ENCODE peak calls at places on chromosomes 13 and 19, in seven cellular contexts. One of them, this sample, is unnamed.
A peak's percentile ranks its signal among the peaks of the same experiment; 100 is the strongest.

GRCh38 chr13:101065314-101065713 is 351.0 kb downstream of the NALCN start:
- DNase-seq in NCI-H1436: no peak
- DNase-seq in Caki2: no peak
- DNase-seq in stimulated activated naive CD8-positive, alpha-beta T cell treated with anti-CD3 and anti-CD28 coated beads, Interleukin-15, Interleukin-2, amounts not matched to agents 100 U/mL and 50 U/mL, for 24 hours: no peak
- DNase-seq in HCT116: no peak
- DNase-seq in cardiac muscle cell: no peak
- DNase-seq in activated CD4-positive, alpha-beta T cell treated with anti-CD3 and anti-CD28 coated beads, Interleukin-2, amount 10 ng/mL, durations not matched to agents 24 days and 14 days: no peak
- DNase-seq in this sample: no peak

GRCh38 chr19:46408611-46409039 is 4.7 kb downstream of the CCDC8 start:
- DNase-seq in NCI-H1436: no peak
- DNase-seq in stimulated activated naive CD8-positive, alpha-beta T cell treated with anti-CD3 and anti-CD28 coated beads, Interleukin-15, Interleukin-2, amounts not matched to agents 100 U/mL and 50 U/mL, for 24 hours: no peak
- DNase-seq in cardiac muscle cell: peak; percentile 73
- DNase-seq in activated CD4-positive, alpha-beta T cell treated with anti-CD3 and anti-CD28 coated beads, Interleukin-2, amount 10 ng/mL, durations not matched to agents 24 days and 14 days: no peak
- DNase-seq in HCT116: no peak
- DNase-seq in Caki2: no peak
- DNase-seq in this sample: no peak

GRCh38 chr19:45467115-45467455 is 711 bp upstream of the FOSB start:
- DNase-seq in HCT116: no peak
- DNase-seq in activated CD4-positive, alpha-beta T cell treated with anti-CD3 and anti-CD28 coated beads, Interleukin-2, amount 10 ng/mL, durations not matched to agents 24 days and 14 days: no peak
- DNase-seq in stimulated activated naive CD8-positive, alpha-beta T cell treated with anti-CD3 and anti-CD28 coated beads, Interleukin-15, Interleukin-2, amounts not matched to agents 100 U/mL and 50 U/mL, for 24 hours: no peak
- DNase-seq in NCI-H1436: no peak
- DNase-seq in Caki2: no peak
- DNase-seq in cardiac muscle cell: no peak
- DNase-seq in this sample: no peak

GRCh38 chr13:41216160-41216559 is 21.8 kb upstream of the KBTBD7 start:
- DNase-seq in activated CD4-positive, alpha-beta T cell treated with anti-CD3 and anti-CD28 coated beads, Interleukin-2, amount 10 ng/mL, durations not matched to agents 24 days and 14 days: no peak
- DNase-seq in cardiac muscle cell: no peak
- DNase-seq in HCT116: no peak
- DNase-seq in Caki2: no peak
- DNase-seq in NCI-H1436: no peak
- DNase-seq in stimulated activated naive CD8-positive, alpha-beta T cell treated with anti-CD3 and anti-CD28 coated beads, Interleukin-15, Interleukin-2, amounts not matched to agents 100 U/mL and 50 U/mL, for 24 hours: no peak
- DNase-seq in this sample: no peak

GRCh38 chr19:30311911-30312310 is 60.3 kb upstream of the ZNF536 start:
- DNase-seq in activated CD4-positive, alpha-beta T cell treated with anti-CD3 and anti-CD28 coated beads, Interleukin-2, amount 10 ng/mL, durations not matched to agents 24 days and 14 days: no peak
- DNase-seq in NCI-H1436: no peak
- DNase-seq in stimulated activated naive CD8-positive, alpha-beta T cell treated with anti-CD3 and anti-CD28 coated beads, Interleukin-15, Interleukin-2, amounts not matched to agents 100 U/mL and 50 U/mL, for 24 hours: no peak
- DNase-seq in HCT116: no peak
- DNase-seq in Caki2: no peak
- DNase-seq in cardiac muscle cell: no peak
- DNase-seq in this sample: no peak

GRCh38 chr13:97567510-97568243 is 133.7 kb downstream of the RAP2A start:
- DNase-seq in HCT116: peak; percentile 40
- DNase-seq in cardiac muscle cell: no peak
- DNase-seq in Caki2: peak; percentile 3
- DNase-seq in activated CD4-positive, alpha-beta T cell treated with anti-CD3 and anti-CD28 coated beads, Interleukin-2, amount 10 ng/mL, durations not matched to agents 24 days and 14 days: no peak
- DNase-seq in stimulated activated naive CD8-positive, alpha-beta T cell treated with anti-CD3 and anti-CD28 coated beads, Interleukin-15, Interleukin-2, amounts not matched to agents 100 U/mL and 50 U/mL, for 24 hours: no peak
- DNase-seq in NCI-H1436: no peak
- DNase-seq in this sample: no peak

GRCh38 chr13:111129465-111130110 is 14.5 kb downstream of the ARHGEF7 start:
- DNase-seq in HCT116: no peak
- DNase-seq in cardiac muscle cell: no peak
- DNase-seq in stimulated activated naive CD8-positive, alpha-beta T cell treated with anti-CD3 and anti-CD28 coated beads, Interleukin-15, Interleukin-2, amounts not matched to agents 100 U/mL and 50 U/mL, for 24 hours: no peak
- DNase-seq in Caki2: no peak
- DNase-seq in activated CD4-positive, alpha-beta T cell treated with anti-CD3 and anti-CD28 coated beads, Interleukin-2, amount 10 ng/mL, durations not matched to agents 24 days and 14 days: no peak
- DNase-seq in NCI-H1436: no peak
- DNase-seq in this sample: no peak

GRCh38 chr13:36706755-36707154 is 32.9 kb downstream of the SERTM1 start:
- DNase-seq in activated CD4-positive, alpha-beta T cell treated with anti-CD3 and anti-CD28 coated beads, Interleukin-2, amount 10 ng/mL, durations not matched to agents 24 days and 14 days: no peak
- DNase-seq in Caki2: peak; percentile 41
- DNase-seq in cardiac muscle cell: no peak
- DNase-seq in stimulated activated naive CD8-positive, alpha-beta T cell treated with anti-CD3 and anti-CD28 coated beads, Interleukin-15, Interleukin-2, amounts not matched to agents 100 U/mL and 50 U/mL, for 24 hours: no peak
- DNase-seq in NCI-H1436: no peak
- DNase-seq in HCT116: no peak
- DNase-seq in this sample: no peak

GRCh38 chr19:19385900-19386339 is 19.6 kb upstream of the GATAD2A start:
- DNase-seq in NCI-H1436: no peak
- DNase-seq in Caki2: no peak
- DNase-seq in HCT116: no peak
- DNase-seq in activated CD4-positive, alpha-beta T cell treated with anti-CD3 and anti-CD28 coated beads, Interleukin-2, amount 10 ng/mL, durations not matched to agents 24 days and 14 days: no peak
- DNase-seq in cardiac muscle cell: peak; percentile 82
- DNase-seq in stimulated activated naive CD8-positive, alpha-beta T cell treated with anti-CD3 and anti-CD28 coated beads, Interleukin-15, Interleukin-2, amounts not matched to agents 100 U/mL and 50 U/mL, for 24 hours: peak; percentile 67
- DNase-seq in this sample: no peak

GRCh38 chr19:49443366-49444099 is 2.2 kb upstream of the SLC17A7 start:
- DNase-seq in stimulated activated naive CD8-positive, alpha-beta T cell treated with anti-CD3 and anti-CD28 coated beads, Interleukin-15, Interleukin-2, amounts not matched to agents 100 U/mL and 50 U/mL, for 24 hours: peak; percentile 95
- DNase-seq in activated CD4-positive, alpha-beta T cell treated with anti-CD3 and anti-CD28 coated beads, Interleukin-2, amount 10 ng/mL, durations not matched to agents 24 days and 14 days: peak; percentile 98
- DNase-seq in HCT116: peak; percentile 87
- DNase-seq in Caki2: peak; percentile 97
- DNase-seq in cardiac muscle cell: peak; percentile 97
- DNase-seq in NCI-H1436: peak; percentile 98
- DNase-seq in this sample: peak; percentile 84

GRCh38 chr13:25771641-25772478 is 280.0 kb downstream of the SHISA2 start:
- DNase-seq in activated CD4-positive, alpha-beta T cell treated with anti-CD3 and anti-CD28 coated beads, Interleukin-2, amount 10 ng/mL, durations not matched to agents 24 days and 14 days: no peak
- DNase-seq in stimulated activated naive CD8-positive, alpha-beta T cell treated with anti-CD3 and anti-CD28 coated beads, Interleukin-15, Interleukin-2, amounts not matched to agents 100 U/mL and 50 U/mL, for 24 hours: no peak
- DNase-seq in HCT116: no peak
- DNase-seq in Caki2: peak; percentile 20
- DNase-seq in NCI-H1436: no peak
- DNase-seq in cardiac muscle cell: no peak
- DNase-seq in this sample: no peak

GRCh38 chr19:47699360-47699917 is 13.8 kb upstream of the EHD2 start:
- DNase-seq in activated CD4-positive, alpha-beta T cell treated with anti-CD3 and anti-CD28 coated beads, Interleukin-2, amount 10 ng/mL, durations not matched to agents 24 days and 14 days: peak; percentile 86
- DNase-seq in stimulated activated naive CD8-positive, alpha-beta T cell treated with anti-CD3 and anti-CD28 coated beads, Interleukin-15, Interleukin-2, amounts not matched to agents 100 U/mL and 50 U/mL, for 24 hours: peak; percentile 73
- DNase-seq in HCT116: no peak
- DNase-seq in cardiac muscle cell: peak; percentile 60
- DNase-seq in Caki2: peak; percentile 44
- DNase-seq in NCI-H1436: peak; percentile 28
- DNase-seq in this sample: no peak

GRCh38 chr13:61276401-61276800 is 139.2 kb downstream of the PCDH20 start:
- DNase-seq in activated CD4-positive, alpha-beta T cell treated with anti-CD3 and anti-CD28 coated beads, Interleukin-2, amount 10 ng/mL, durations not matched to agents 24 days and 14 days: no peak
- DNase-seq in Caki2: peak; percentile 61
- DNase-seq in NCI-H1436: no peak
- DNase-seq in stimulated activated naive CD8-positive, alpha-beta T cell treated with anti-CD3 and anti-CD28 coated beads, Interleukin-15, Interleukin-2, amounts not matched to agents 100 U/mL and 50 U/mL, for 24 hours: no peak
- DNase-seq in cardiac muscle cell: no peak
- DNase-seq in HCT116: no peak
- DNase-seq in this sample: no peak

GRCh38 chr13:33224686-33225085 is 60.9 kb downstream of the STARD13 start:
- DNase-seq in stimulated activated naive CD8-positive, alpha-beta T cell treated with anti-CD3 and anti-CD28 coated beads, Interleukin-15, Interleukin-2, amounts not matched to agents 100 U/mL and 50 U/mL, for 24 hours: no peak
- DNase-seq in Caki2: no peak
- DNase-seq in NCI-H1436: no peak
- DNase-seq in activated CD4-positive, alpha-beta T cell treated with anti-CD3 and anti-CD28 coated beads, Interleukin-2, amount 10 ng/mL, durations not matched to agents 24 days and 14 days: no peak
- DNase-seq in cardiac muscle cell: no peak
- DNase-seq in HCT116: no peak
- DNase-seq in this sample: no peak

GRCh38 chr13:33016414-33017409 is at the start of gene KL:
- DNase-seq in activated CD4-positive, alpha-beta T cell treated with anti-CD3 and anti-CD28 coated beads, Interleukin-2, amount 10 ng/mL, durations not matched to agents 24 days and 14 days: peak; percentile 77
- DNase-seq in Caki2: no peak
- DNase-seq in HCT116: no peak
- DNase-seq in stimulated activated naive CD8-positive, alpha-beta T cell treated with anti-CD3 and anti-CD28 coated beads, Interleukin-15, Interleukin-2, amounts not matched to agents 100 U/mL and 50 U/mL, for 24 hours: peak; percentile 18
- DNase-seq in NCI-H1436: no peak
- DNase-seq in cardiac muscle cell: peak; percentile 51
- DNase-seq in this sample: no peak

GRCh38 chr13:76773695-76774094 is 112.5 kb downstream of the KCTD12 start:
- DNase-seq in HCT116: no peak
- DNase-seq in NCI-H1436: no peak
- DNase-seq in activated CD4-positive, alpha-beta T cell treated with anti-CD3 and anti-CD28 coated beads, Interleukin-2, amount 10 ng/mL, durations not matched to agents 24 days and 14 days: no peak
- DNase-seq in stimulated activated naive CD8-positive, alpha-beta T cell treated with anti-CD3 and anti-CD28 coated beads, Interleukin-15, Interleukin-2, amounts not matched to agents 100 U/mL and 50 U/mL, for 24 hours: no peak
- DNase-seq in Caki2: no peak
- DNase-seq in cardiac muscle cell: no peak
- DNase-seq in this sample: no peak

GRCh38 chr13:101916108-101916757 is 463.8 kb downstream of the ITGBL1 start:
- DNase-seq in cardiac muscle cell: peak; percentile 63
- DNase-seq in NCI-H1436: peak; percentile 53
- DNase-seq in stimulated activated naive CD8-positive, alpha-beta T cell treated with anti-CD3 and anti-CD28 coated beads, Interleukin-15, Interleukin-2, amounts not matched to agents 100 U/mL and 50 U/mL, for 24 hours: no peak
- DNase-seq in activated CD4-positive, alpha-beta T cell treated with anti-CD3 and anti-CD28 coated beads, Interleukin-2, amount 10 ng/mL, durations not matched to agents 24 days and 14 days: no peak
- DNase-seq in HCT116: no peak
- DNase-seq in Caki2: peak; percentile 1
- DNase-seq in this sample: no peak

GRCh38 chr19:58554494-58555368 is at the start of gene CHMP2A:
- DNase-seq in Caki2: peak; percentile 95
- DNase-seq in stimulated activated naive CD8-positive, alpha-beta T cell treated with anti-CD3 and anti-CD28 coated beads, Interleukin-15, Interleukin-2, amounts not matched to agents 100 U/mL and 50 U/mL, for 24 hours: peak; percentile 99
- DNase-seq in NCI-H1436: no peak
- DNase-seq in cardiac muscle cell: peak; percentile 99
- DNase-seq in HCT116: peak; percentile 93
- DNase-seq in activated CD4-positive, alpha-beta T cell treated with anti-CD3 and anti-CD28 coated beads, Interleukin-2, amount 10 ng/mL, durations not matched to agents 24 days and 14 days: peak; percentile 100
- DNase-seq in this sample: peak; percentile 96

GRCh38 chr19:954272-954671 is 28.4 kb downstream of the ARID3A start:
- DNase-seq in stimulated activated naive CD8-positive, alpha-beta T cell treated with anti-CD3 and anti-CD28 coated beads, Interleukin-15, Interleukin-2, amounts not matched to agents 100 U/mL and 50 U/mL, for 24 hours: no peak
- DNase-seq in cardiac muscle cell: no peak
- DNase-seq in NCI-H1436: no peak
- DNase-seq in activated CD4-positive, alpha-beta T cell treated with anti-CD3 and anti-CD28 coated beads, Interleukin-2, amount 10 ng/mL, durations not matched to agents 24 days and 14 days: no peak
- DNase-seq in Caki2: no peak
- DNase-seq in HCT116: no peak
- DNase-seq in this sample: no peak

GRCh38 chr19:18712981-18713380 is 29.5 kb downstream of the CRTC1 start:
- DNase-seq in activated CD4-positive, alpha-beta T cell treated with anti-CD3 and anti-CD28 coated beads, Interleukin-2, amount 10 ng/mL, durations not matched to agents 24 days and 14 days: no peak
- DNase-seq in cardiac muscle cell: peak; percentile 68
- DNase-seq in stimulated activated naive CD8-positive, alpha-beta T cell treated with anti-CD3 and anti-CD28 coated beads, Interleukin-15, Interleukin-2, amounts not matched to agents 100 U/mL and 50 U/mL, for 24 hours: no peak
- DNase-seq in Caki2: no peak
- DNase-seq in NCI-H1436: no peak
- DNase-seq in HCT116: no peak
- DNase-seq in this sample: no peak

GRCh38 chr19:53596056-53596455 is 35.7 kb upstream of the DPRX start:
- DNase-seq in NCI-H1436: no peak
- DNase-seq in HCT116: no peak
- DNase-seq in activated CD4-positive, alpha-beta T cell treated with anti-CD3 and anti-CD28 coated beads, Interleukin-2, amount 10 ng/mL, durations not matched to agents 24 days and 14 days: no peak
- DNase-seq in Caki2: no peak
- DNase-seq in cardiac muscle cell: no peak
- DNase-seq in stimulated activated naive CD8-positive, alpha-beta T cell treated with anti-CD3 and anti-CD28 coated beads, Interleukin-15, Interleukin-2, amounts not matched to agents 100 U/mL and 50 U/mL, for 24 hours: no peak
- DNase-seq in this sample: no peak

GRCh38 chr13:105567951-105568510 is 967.4 kb downstream of the EFNB2 start:
- DNase-seq in cardiac muscle cell: peak; percentile 74
- DNase-seq in NCI-H1436: no peak
- DNase-seq in HCT116: no peak
- DNase-seq in stimulated activated naive CD8-positive, alpha-beta T cell treated with anti-CD3 and anti-CD28 coated beads, Interleukin-15, Interleukin-2, amounts not matched to agents 100 U/mL and 50 U/mL, for 24 hours: no peak
- DNase-seq in Caki2: no peak
- DNase-seq in activated CD4-positive, alpha-beta T cell treated with anti-CD3 and anti-CD28 coated beads, Interleukin-2, amount 10 ng/mL, durations not matched to agents 24 days and 14 days: no peak
- DNase-seq in this sample: no peak

GRCh38 chr13:73956101-73956500 is 178.1 kb downstream of the KLF12 start:
- DNase-seq in cardiac muscle cell: no peak
- DNase-seq in NCI-H1436: no peak
- DNase-seq in HCT116: no peak
- DNase-seq in activated CD4-positive, alpha-beta T cell treated with anti-CD3 and anti-CD28 coated beads, Interleukin-2, amount 10 ng/mL, durations not matched to agents 24 days and 14 days: no peak
- DNase-seq in stimulated activated naive CD8-positive, alpha-beta T cell treated with anti-CD3 and anti-CD28 coated beads, Interleukin-15, Interleukin-2, amounts not matched to agents 100 U/mL and 50 U/mL, for 24 hours: no peak
- DNase-seq in Caki2: no peak
- DNase-seq in this sample: no peak

GRCh38 chr19:46766569-46767317 is 20.5 kb upstream of the STRN4 start:
- DNase-seq in activated CD4-positive, alpha-beta T cell treated with anti-CD3 and anti-CD28 coated beads, Interleukin-2, amount 10 ng/mL, durations not matched to agents 24 days and 14 days: peak; percentile 89
- DNase-seq in cardiac muscle cell: peak; percentile 47
- DNase-seq in NCI-H1436: no peak
- DNase-seq in HCT116: no peak
- DNase-seq in stimulated activated naive CD8-positive, alpha-beta T cell treated with anti-CD3 and anti-CD28 coated beads, Interleukin-15, Interleukin-2, amounts not matched to agents 100 U/mL and 50 U/mL, for 24 hours: peak; percentile 70
- DNase-seq in Caki2: no peak
- DNase-seq in this sample: peak; percentile 32

GRCh38 chr19:21023901-21024300 is 3.4 kb downstream of the ZNF430 start:
- DNase-seq in cardiac muscle cell: no peak
- DNase-seq in Caki2: no peak
- DNase-seq in NCI-H1436: no peak
- DNase-seq in activated CD4-positive, alpha-beta T cell treated with anti-CD3 and anti-CD28 coated beads, Interleukin-2, amount 10 ng/mL, durations not matched to agents 24 days and 14 days: peak; percentile 35
- DNase-seq in HCT116: no peak
- DNase-seq in stimulated activated naive CD8-positive, alpha-beta T cell treated with anti-CD3 and anti-CD28 coated beads, Interleukin-15, Interleukin-2, amounts not matched to agents 100 U/mL and 50 U/mL, for 24 hours: no peak
- DNase-seq in this sample: no peak

GRCh38 chr13:100439247-100439955 is 149.2 kb downstream of the GGACT start:
- DNase-seq in HCT116: no peak
- DNase-seq in stimulated activated naive CD8-positive, alpha-beta T cell treated with anti-CD3 and anti-CD28 coated beads, Interleukin-15, Interleukin-2, amounts not matched to agents 100 U/mL and 50 U/mL, for 24 hours: no peak
- DNase-seq in NCI-H1436: no peak
- DNase-seq in activated CD4-positive, alpha-beta T cell treated with anti-CD3 and anti-CD28 coated beads, Interleukin-2, amount 10 ng/mL, durations not matched to agents 24 days and 14 days: no peak
- DNase-seq in cardiac muscle cell: no peak
- DNase-seq in Caki2: no peak
- DNase-seq in this sample: no peak

GRCh38 chr13:112605531-112605990 is 17.6 kb upstream of the TUBGCP3 start:
- DNase-seq in activated CD4-positive, alpha-beta T cell treated with anti-CD3 and anti-CD28 coated beads, Interleukin-2, amount 10 ng/mL, durations not matched to agents 24 days and 14 days: no peak
- DNase-seq in Caki2: no peak
- DNase-seq in HCT116: no peak
- DNase-seq in stimulated activated naive CD8-positive, alpha-beta T cell treated with anti-CD3 and anti-CD28 coated beads, Interleukin-15, Interleukin-2, amounts not matched to agents 100 U/mL and 50 U/mL, for 24 hours: no peak
- DNase-seq in NCI-H1436: no peak
- DNase-seq in cardiac muscle cell: no peak
- DNase-seq in this sample: no peak

GRCh38 chr13:71355010-71355409 is 512.0 kb downstream of the DACH1 start:
- DNase-seq in Caki2: no peak
- DNase-seq in cardiac muscle cell: no peak
- DNase-seq in HCT116: no peak
- DNase-seq in activated CD4-positive, alpha-beta T cell treated with anti-CD3 and anti-CD28 coated beads, Interleukin-2, amount 10 ng/mL, durations not matched to agents 24 days and 14 days: no peak
- DNase-seq in stimulated activated naive CD8-positive, alpha-beta T cell treated with anti-CD3 and anti-CD28 coated beads, Interleukin-15, Interleukin-2, amounts not matched to agents 100 U/mL and 50 U/mL, for 24 hours: no peak
- DNase-seq in NCI-H1436: no peak
- DNase-seq in this sample: no peak

GRCh38 chr13:51396352-51396751 is 56.5 kb downstream of the INTS6 start:
- DNase-seq in HCT116: no peak
- DNase-seq in activated CD4-positive, alpha-beta T cell treated with anti-CD3 and anti-CD28 coated beads, Interleukin-2, amount 10 ng/mL, durations not matched to agents 24 days and 14 days: no peak
- DNase-seq in stimulated activated naive CD8-positive, alpha-beta T cell treated with anti-CD3 and anti-CD28 coated beads, Interleukin-15, Interleukin-2, amounts not matched to agents 100 U/mL and 50 U/mL, for 24 hours: no peak
- DNase-seq in NCI-H1436: no peak
- DNase-seq in cardiac muscle cell: no peak
- DNase-seq in Caki2: no peak
- DNase-seq in this sample: no peak

GRCh38 chr19:45153339-45154063 is 7.3 kb downstream of the NKPD1 start:
- DNase-seq in Caki2: no peak
- DNase-seq in NCI-H1436: no peak
- DNase-seq in activated CD4-positive, alpha-beta T cell treated with anti-CD3 and anti-CD28 coated beads, Interleukin-2, amount 10 ng/mL, durations not matched to agents 24 days and 14 days: peak; percentile 80
- DNase-seq in stimulated activated naive CD8-positive, alpha-beta T cell treated with anti-CD3 and anti-CD28 coated beads, Interleukin-15, Interleukin-2, amounts not matched to agents 100 U/mL and 50 U/mL, for 24 hours: peak; percentile 51
- DNase-seq in HCT116: no peak
- DNase-seq in cardiac muscle cell: peak; percentile 82
- DNase-seq in this sample: peak; percentile 11

GRCh38 chr19:5091576-5092215 is 122.8 kb downstream of the KDM4B start:
- DNase-seq in stimulated activated naive CD8-positive, alpha-beta T cell treated with anti-CD3 and anti-CD28 coated beads, Interleukin-15, Interleukin-2, amounts not matched to agents 100 U/mL and 50 U/mL, for 24 hours: no peak
- DNase-seq in activated CD4-positive, alpha-beta T cell treated with anti-CD3 and anti-CD28 coated beads, Interleukin-2, amount 10 ng/mL, durations not matched to agents 24 days and 14 days: no peak
- DNase-seq in NCI-H1436: no peak
- DNase-seq in cardiac muscle cell: no peak
- DNase-seq in Caki2: no peak
- DNase-seq in HCT116: no peak
- DNase-seq in this sample: no peak

GRCh38 chr19:14393303-14393702 is 12.1 kb downstream of the ADGRE5 start:
- DNase-seq in HCT116: no peak
- DNase-seq in stimulated activated naive CD8-positive, alpha-beta T cell treated with anti-CD3 and anti-CD28 coated beads, Interleukin-15, Interleukin-2, amounts not matched to agents 100 U/mL and 50 U/mL, for 24 hours: no peak
- DNase-seq in activated CD4-positive, alpha-beta T cell treated with anti-CD3 and anti-CD28 coated beads, Interleukin-2, amount 10 ng/mL, durations not matched to agents 24 days and 14 days: no peak
- DNase-seq in Caki2: no peak
- DNase-seq in NCI-H1436: no peak
- DNase-seq in cardiac muscle cell: no peak
- DNase-seq in this sample: no peak

GRCh38 chr13:76792680-76793334 is 93.4 kb downstream of the KCTD12 start:
- DNase-seq in HCT116: no peak
- DNase-seq in activated CD4-positive, alpha-beta T cell treated with anti-CD3 and anti-CD28 coated beads, Interleukin-2, amount 10 ng/mL, durations not matched to agents 24 days and 14 days: no peak
- DNase-seq in cardiac muscle cell: no peak
- DNase-seq in Caki2: no peak
- DNase-seq in stimulated activated naive CD8-positive, alpha-beta T cell treated with anti-CD3 and anti-CD28 coated beads, Interleukin-15, Interleukin-2, amounts not matched to agents 100 U/mL and 50 U/mL, for 24 hours: no peak
- DNase-seq in NCI-H1436: no peak
- DNase-seq in this sample: no peak

GRCh38 chr13:51647067-51647466 is 62.8 kb downstream of the WDFY2 start:
- DNase-seq in cardiac muscle cell: no peak
- DNase-seq in NCI-H1436: no peak
- DNase-seq in activated CD4-positive, alpha-beta T cell treated with anti-CD3 and anti-CD28 coated beads, Interleukin-2, amount 10 ng/mL, durations not matched to agents 24 days and 14 days: no peak
- DNase-seq in stimulated activated naive CD8-positive, alpha-beta T cell treated with anti-CD3 and anti-CD28 coated beads, Interleukin-15, Interleukin-2, amounts not matched to agents 100 U/mL and 50 U/mL, for 24 hours: no peak
- DNase-seq in Caki2: no peak
- DNase-seq in HCT116: no peak
- DNase-seq in this sample: no peak

GRCh38 chr13:100519626-100520025 is 69.0 kb downstream of the GGACT start:
- DNase-seq in stimulated activated naive CD8-positive, alpha-beta T cell treated with anti-CD3 and anti-CD28 coated beads, Interleukin-15, Interleukin-2, amounts not matched to agents 100 U/mL and 50 U/mL, for 24 hours: no peak
- DNase-seq in cardiac muscle cell: no peak
- DNase-seq in NCI-H1436: no peak
- DNase-seq in HCT116: no peak
- DNase-seq in activated CD4-positive, alpha-beta T cell treated with anti-CD3 and anti-CD28 coated beads, Interleukin-2, amount 10 ng/mL, durations not matched to agents 24 days and 14 days: no peak
- DNase-seq in Caki2: no peak
- DNase-seq in this sample: no peak

GRCh38 chr13:102667911-102668310 is 26.9 kb downstream of the METTL21C start:
- DNase-seq in stimulated activated naive CD8-positive, alpha-beta T cell treated with anti-CD3 and anti-CD28 coated beads, Interleukin-15, Interleukin-2, amounts not matched to agents 100 U/mL and 50 U/mL, for 24 hours: no peak
- DNase-seq in NCI-H1436: no peak
- DNase-seq in activated CD4-positive, alpha-beta T cell treated with anti-CD3 and anti-CD28 coated beads, Interleukin-2, amount 10 ng/mL, durations not matched to agents 24 days and 14 days: no peak
- DNase-seq in cardiac muscle cell: no peak
- DNase-seq in Caki2: no peak
- DNase-seq in HCT116: no peak
- DNase-seq in this sample: no peak